ENCODE peak calls at places on chromosomes 7 and 10, in six cellular contexts. One of them, this sample, is unnamed.

GRCh38 chr10:69643779-69644657 is 14.0 kb downstream of the FAM241B start:
- DNase-seq in CD4-positive, alpha-beta T cell: no peak
- DNase-seq in tibial artery: no peak
- DNase-seq in IMR-90: no peak
- DNase-seq in hepatocyte: no peak
- DNase-seq in kidney epithelial cell: no peak
- DNase-seq in this sample: no peak

GRCh38 chr10:43653746-43654145 is 5.1 kb upstream of the ZNF32 start:
- DNase-seq in IMR-90: peak
- DNase-seq in kidney epithelial cell: no peak
- DNase-seq in tibial artery: no peak
- DNase-seq in CD4-positive, alpha-beta T cell: no peak
- DNase-seq in hepatocyte: no peak
- DNase-seq in this sample: no peak

GRCh38 chr10:75971402-75972211 is 540.2 kb downstream of the LRMDA start:
- DNase-seq in IMR-90: peak
- DNase-seq in kidney epithelial cell: no peak
- DNase-seq in hepatocyte: peak
- DNase-seq in CD4-positive, alpha-beta T cell: no peak
- DNase-seq in tibial artery: no peak
- DNase-seq in this sample: no peak

GRCh38 chr10:22133640-22134624 is 83.9 kb downstream of the EBLN1 start:
- DNase-seq in hepatocyte: peak
- DNase-seq in tibial artery: no peak
- DNase-seq in IMR-90: no peak
- DNase-seq in kidney epithelial cell: no peak
- DNase-seq in CD4-positive, alpha-beta T cell: no peak
- DNase-seq in this sample: no peak

GRCh38 chr7:69465262-69465661 is 133.0 kb upstream of the AUTS2 start:
- DNase-seq in hepatocyte: no peak
- DNase-seq in CD4-positive, alpha-beta T cell: no peak
- DNase-seq in kidney epithelial cell: no peak
- DNase-seq in tibial artery: no peak
- DNase-seq in IMR-90: no peak
- DNase-seq in this sample: no peak

GRCh38 chr7:34087892-34088891 is 182.9 kb downstream of the BMPER start:
- DNase-seq in kidney epithelial cell: no peak
- DNase-seq in IMR-90: peak
- DNase-seq in CD4-positive, alpha-beta T cell: no peak
- DNase-seq in hepatocyte: peak
- DNase-seq in tibial artery: no peak
- DNase-seq in this sample: peak

GRCh38 chr10:81863771-81864170 is 11.2 kb upstream of the NRG3 start:
- DNase-seq in hepatocyte: no peak
- DNase-seq in CD4-positive, alpha-beta T cell: no peak
- DNase-seq in IMR-90: no peak
- DNase-seq in tibial artery: no peak
- DNase-seq in kidney epithelial cell: no peak
- DNase-seq in this sample: no peak

GRCh38 chr10:75029874-75030273 is 81.6 kb upstream of the SAMD8 start:
- DNase-seq in IMR-90: peak
- DNase-seq in hepatocyte: no peak
- DNase-seq in kidney epithelial cell: no peak
- DNase-seq in tibial artery: no peak
- DNase-seq in CD4-positive, alpha-beta T cell: no peak
- DNase-seq in this sample: no peak

GRCh38 chr7:124261710-124262109 is 228.8 kb upstream of the TMEM229A start:
- DNase-seq in tibial artery: no peak
- DNase-seq in IMR-90: no peak
- DNase-seq in CD4-positive, alpha-beta T cell: no peak
- DNase-seq in hepatocyte: no peak
- DNase-seq in kidney epithelial cell: no peak
- DNase-seq in this sample: no peak

GRCh38 chr10:122255509-122256301 is 15.4 kb upstream of the BTBD16 start:
- DNase-seq in kidney epithelial cell: no peak
- DNase-seq in CD4-positive, alpha-beta T cell: no peak
- DNase-seq in IMR-90: no peak
- DNase-seq in hepatocyte: no peak
- DNase-seq in tibial artery: no peak
- DNase-seq in this sample: no peak

GRCh38 chr7:27199820-27200760 is at the start of gene HOXA13:
- DNase-seq in kidney epithelial cell: no peak
- DNase-seq in CD4-positive, alpha-beta T cell: no peak
- DNase-seq in tibial artery: no peak
- DNase-seq in hepatocyte: peak
- DNase-seq in IMR-90: no peak
- DNase-seq in this sample: no peak

GRCh38 chr10:11325817-11326216 is 285.6 kb downstream of the USP6NL start:
- DNase-seq in CD4-positive, alpha-beta T cell: no peak
- DNase-seq in kidney epithelial cell: no peak
- DNase-seq in hepatocyte: no peak
- DNase-seq in tibial artery: no peak
- DNase-seq in IMR-90: peak
- DNase-seq in this sample: no peak

GRCh38 chr7:10684606-10685005 is 289.1 kb upstream of the PHF14 start:
- DNase-seq in IMR-90: no peak
- DNase-seq in kidney epithelial cell: no peak
- DNase-seq in hepatocyte: no peak
- DNase-seq in CD4-positive, alpha-beta T cell: no peak
- DNase-seq in tibial artery: no peak
- DNase-seq in this sample: no peak

GRCh38 chr10:50554995-50555568 is 68.7 kb downstream of the SGMS1 start:
- DNase-seq in hepatocyte: no peak
- DNase-seq in tibial artery: no peak
- DNase-seq in kidney epithelial cell: no peak
- DNase-seq in IMR-90: peak
- DNase-seq in CD4-positive, alpha-beta T cell: no peak
- DNase-seq in this sample: no peak

GRCh38 chr7:95843286-95843685 is 70.9 kb downstream of the DYNC1I1 start:
- DNase-seq in hepatocyte: no peak
- DNase-seq in kidney epithelial cell: no peak
- DNase-seq in CD4-positive, alpha-beta T cell: no peak
- DNase-seq in IMR-90: no peak
- DNase-seq in tibial artery: no peak
- DNase-seq in this sample: no peak

GRCh38 chr10:63261496-63261895 is 128.4 kb downstream of the NRBF2 start:
- DNase-seq in CD4-positive, alpha-beta T cell: no peak
- DNase-seq in hepatocyte: no peak
- DNase-seq in kidney epithelial cell: no peak
- DNase-seq in IMR-90: peak
- DNase-seq in tibial artery: no peak
- DNase-seq in this sample: no peak

GRCh38 chr10:95556994-95557767 is 4.0 kb downstream of the SORBS1 start:
- DNase-seq in hepatocyte: no peak
- DNase-seq in IMR-90: no peak
- DNase-seq in tibial artery: no peak
- DNase-seq in kidney epithelial cell: no peak
- DNase-seq in CD4-positive, alpha-beta T cell: no peak
- DNase-seq in this sample: no peak

GRCh38 chr10:59648711-59649201 is 60.9 kb downstream of the SLC16A9 start:
- DNase-seq in CD4-positive, alpha-beta T cell: no peak
- DNase-seq in IMR-90: no peak
- DNase-seq in hepatocyte: no peak
- DNase-seq in kidney epithelial cell: no peak
- DNase-seq in tibial artery: no peak
- DNase-seq in this sample: no peak

GRCh38 chr10:57260175-57260574 is 899.1 kb upstream of the ZWINT start:
- DNase-seq in IMR-90: no peak
- DNase-seq in hepatocyte: no peak
- DNase-seq in CD4-positive, alpha-beta T cell: no peak
- DNase-seq in kidney epithelial cell: no peak
- DNase-seq in tibial artery: no peak
- DNase-seq in this sample: no peak

GRCh38 chr10:44293842-44294241 is 91.1 kb downstream of the CXCL12 start:
- DNase-seq in hepatocyte: no peak
- DNase-seq in IMR-90: peak
- DNase-seq in tibial artery: peak
- DNase-seq in kidney epithelial cell: no peak
- DNase-seq in CD4-positive, alpha-beta T cell: no peak
- DNase-seq in this sample: no peak

GRCh38 chr7:108358553-108358952 is 97.7 kb downstream of the NRCAM start:
- DNase-seq in tibial artery: no peak
- DNase-seq in hepatocyte: peak
- DNase-seq in CD4-positive, alpha-beta T cell: no peak
- DNase-seq in kidney epithelial cell: peak
- DNase-seq in IMR-90: peak
- DNase-seq in this sample: no peak

GRCh38 chr10:16989826-16990293 is 139.8 kb downstream of the CUBN start:
- DNase-seq in tibial artery: no peak
- DNase-seq in CD4-positive, alpha-beta T cell: no peak
- DNase-seq in IMR-90: no peak
- DNase-seq in hepatocyte: no peak
- DNase-seq in kidney epithelial cell: no peak
- DNase-seq in this sample: no peak

GRCh38 chr10:93149761-93150160 is 76.1 kb downstream of the CYP26A1 start:
- DNase-seq in hepatocyte: no peak
- DNase-seq in kidney epithelial cell: no peak
- DNase-seq in CD4-positive, alpha-beta T cell: no peak
- DNase-seq in tibial artery: no peak
- DNase-seq in IMR-90: peak
- DNase-seq in this sample: no peak

GRCh38 chr10:21424511-21424910 is 101.0 kb downstream of the SKIDA1 start:
- DNase-seq in tibial artery: no peak
- DNase-seq in kidney epithelial cell: no peak
- DNase-seq in IMR-90: peak
- DNase-seq in hepatocyte: no peak
- DNase-seq in CD4-positive, alpha-beta T cell: no peak
- DNase-seq in this sample: no peak

GRCh38 chr7:14666304-14666703 is 236.2 kb downstream of the DGKB start:
- DNase-seq in CD4-positive, alpha-beta T cell: no peak
- DNase-seq in hepatocyte: no peak
- DNase-seq in IMR-90: no peak
- DNase-seq in tibial artery: no peak
- DNase-seq in kidney epithelial cell: no peak
- DNase-seq in this sample: no peak

GRCh38 chr7:98681496-98681895 is 64.4 kb downstream of the NPTX2 start:
- DNase-seq in CD4-positive, alpha-beta T cell: no peak
- DNase-seq in hepatocyte: no peak
- DNase-seq in IMR-90: no peak
- DNase-seq in kidney epithelial cell: no peak
- DNase-seq in tibial artery: no peak
- DNase-seq in this sample: no peak

GRCh38 chr10:124221356-124222297 is 128.2 kb upstream of the CHST15 start:
- DNase-seq in IMR-90: no peak
- DNase-seq in hepatocyte: no peak
- DNase-seq in kidney epithelial cell: peak
- DNase-seq in tibial artery: no peak
- DNase-seq in CD4-positive, alpha-beta T cell: no peak
- DNase-seq in this sample: no peak

GRCh38 chr10:124422742-124423141 is 4.0 kb upstream of the OAT start:
- DNase-seq in IMR-90: no peak
- DNase-seq in kidney epithelial cell: no peak
- DNase-seq in hepatocyte: no peak
- DNase-seq in CD4-positive, alpha-beta T cell: no peak
- DNase-seq in tibial artery: no peak
- DNase-seq in this sample: no peak

GRCh38 chr7:117385340-117386124 is 41.8 kb downstream of the ASZ1 start:
- DNase-seq in hepatocyte: peak
- DNase-seq in kidney epithelial cell: no peak
- DNase-seq in CD4-positive, alpha-beta T cell: no peak
- DNase-seq in IMR-90: peak
- DNase-seq in tibial artery: no peak
- DNase-seq in this sample: no peak

GRCh38 chr10:130400890-130401289 is 264.7 kb downstream of the GLRX3 start:
- DNase-seq in hepatocyte: no peak
- DNase-seq in tibial artery: no peak
- DNase-seq in kidney epithelial cell: no peak
- DNase-seq in CD4-positive, alpha-beta T cell: no peak
- DNase-seq in IMR-90: no peak
- DNase-seq in this sample: no peak

GRCh38 chr10:70738425-70739121 is 46.6 kb downstream of the TBATA start:
- DNase-seq in kidney epithelial cell: no peak
- DNase-seq in hepatocyte: no peak
- DNase-seq in IMR-90: no peak
- DNase-seq in tibial artery: no peak
- DNase-seq in CD4-positive, alpha-beta T cell: no peak
- DNase-seq in this sample: no peak
- TF ChIP-seq CTCF in kidney epithelial cell: no peak
- TF ChIP-seq CTCF in hepatocyte: no peak
- TF ChIP-seq CTCF in IMR-90: no peak
- TF ChIP-seq CTCF in tibial artery: no peak
- TF ChIP-seq CTCF in CD4-positive, alpha-beta T cell: no peak
- TF ChIP-seq CTCF in this sample: peak

GRCh38 chr7:137488038-137488437 is 144.5 kb upstream of the PTN start:
- DNase-seq in CD4-positive, alpha-beta T cell: no peak
- DNase-seq in kidney epithelial cell: no peak
- DNase-seq in IMR-90: peak
- DNase-seq in tibial artery: no peak
- DNase-seq in hepatocyte: no peak
- DNase-seq in this sample: no peak
- TF ChIP-seq CTCF in CD4-positive, alpha-beta T cell: no peak
- TF ChIP-seq CTCF in kidney epithelial cell: peak
- TF ChIP-seq CTCF in IMR-90: peak
- TF ChIP-seq CTCF in tibial artery: no peak
- TF ChIP-seq CTCF in hepatocyte: peak
- TF ChIP-seq CTCF in this sample: peak

DNA sequence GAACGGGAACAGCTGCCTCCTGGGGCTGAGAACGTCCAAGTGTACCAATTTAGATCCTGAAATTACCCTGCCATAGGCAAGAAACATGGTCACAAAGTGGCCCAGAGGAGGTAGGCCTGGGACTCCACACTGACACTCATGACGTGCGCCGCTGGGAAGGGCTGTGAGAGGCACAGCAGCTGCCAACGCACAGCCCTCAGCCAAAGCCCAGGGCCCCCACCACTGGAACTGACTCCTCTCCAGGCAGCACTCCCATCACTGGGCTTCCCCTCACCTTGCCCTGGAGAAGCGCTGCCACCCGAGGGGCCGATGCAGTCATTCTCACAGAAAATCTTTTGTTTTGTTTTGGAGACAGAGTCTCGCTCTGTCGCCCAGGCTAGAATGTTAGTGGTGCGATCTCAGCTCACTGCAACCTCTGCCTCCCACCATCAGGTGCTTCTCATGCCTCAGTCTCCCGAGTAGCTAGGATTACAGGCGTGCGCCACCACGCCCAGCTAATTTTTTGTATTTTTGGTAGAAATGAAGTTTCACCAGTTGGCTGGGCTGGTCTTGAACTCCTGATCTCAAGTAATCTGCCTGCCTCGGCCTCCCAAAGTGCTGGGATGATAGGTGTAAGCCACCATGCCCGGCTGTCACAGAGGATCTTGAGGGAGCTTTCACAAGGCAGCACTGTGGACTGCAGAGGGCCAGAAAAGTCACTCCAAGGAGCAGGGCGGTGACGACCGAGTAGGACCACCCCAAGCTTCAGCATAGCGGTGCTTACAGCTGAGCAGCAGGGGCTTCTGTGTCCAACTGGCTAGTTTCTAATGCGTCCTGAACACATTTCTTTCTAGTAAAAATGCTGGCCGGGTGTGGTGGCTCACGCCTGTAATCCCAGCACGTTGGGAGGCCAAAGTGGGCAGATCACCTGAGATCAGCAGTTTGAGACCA is 13.5 kb downstream of the GUSB start:
- DNase-seq in CD4-positive, alpha-beta T cell: no peak
- DNase-seq in hepatocyte: no peak
- DNase-seq in IMR-90: no peak
- DNase-seq in kidney epithelial cell: no peak
- DNase-seq in tibial artery: no peak
- DNase-seq in this sample: no peak
- TF ChIP-seq CTCF in CD4-positive, alpha-beta T cell: no peak
- TF ChIP-seq CTCF in hepatocyte: no peak
- TF ChIP-seq CTCF in IMR-90: no peak
- TF ChIP-seq CTCF in kidney epithelial cell: no peak
- TF ChIP-seq CTCF in tibial artery: no peak
- TF ChIP-seq CTCF in this sample: no peak

GRCh38 chr7:13282377-13282980 is 595.0 kb downstream of the ARL4A start:
- DNase-seq in CD4-positive, alpha-beta T cell: no peak
- DNase-seq in kidney epithelial cell: no peak
- DNase-seq in hepatocyte: peak
- DNase-seq in tibial artery: no peak
- DNase-seq in IMR-90: peak
- DNase-seq in this sample: no peak
- TF ChIP-seq CTCF in CD4-positive, alpha-beta T cell: no peak
- TF ChIP-seq CTCF in kidney epithelial cell: peak
- TF ChIP-seq CTCF in hepatocyte: peak
- TF ChIP-seq CTCF in tibial artery: no peak
- TF ChIP-seq CTCF in IMR-90: peak
- TF ChIP-seq CTCF in this sample: no peak